ENCODE peak calls at places on chromosomes 5 and 9, in seven cellular contexts. X is cardiac fibroblast; S is left cardiac atrium; P is SW 1271; L is stimulated activated CD4-positive, alpha-beta T cell treated with anti-CD3 and anti-CD28 coated beads, TNF-alpha, amount 100 ng/mL, for 24 hours; Z is amygdala; T is ACHN. Y is an unnamed sample.

GRCh38 chr5:53130206-53130605 is 20.6 kb upstream of the MOCS2 start:
- DNase-seq in X (peak), S (no peak), P (no peak), L (no peak), Z (no peak), T (no peak), Y (no peak)

GRCh38 chr9:112086627-112087026 is 88.5 kb downstream of the SUSD1 start:
- DNase-seq in X (peak), S (no peak), P (no peak), L (no peak), Z (no peak), T (peak), Y (peak)

GRCh38 chr5:54017580-54017979 is 292.8 kb downstream of the ARL15 start:
- DNase-seq in X (no peak), S (no peak), P (no peak), L (no peak), Z (no peak), T (no peak), Y (no peak)

GRCh38 chr5:1204693-1205242 is 3.4 kb downstream of the SLC6A19 start:
- DNase-seq in X (peak), S (no peak), P (peak), L (no peak), Z (no peak), T (peak), Y (no peak)

GRCh38 chr9:32566770-32567169 is 6.2 kb downstream of the NDUFB6 start:
- DNase-seq in X (no peak), S (no peak), P (no peak), L (no peak), Z (no peak), T (no peak), Y (no peak)

GRCh38 chr9:115115924-115116323 is 2.0 kb downstream of the TNC start:
- DNase-seq in X (peak), S (no peak), P (no peak), L (no peak), Z (no peak), T (peak), Y (no peak)

GRCh38 chr5:77235881-77236560 is 25.5 kb downstream of the PDE8B start:
- DNase-seq in X (no peak), S (no peak), P (no peak), L (no peak), Z (no peak), T (no peak), Y (no peak)

GRCh38 chr9:18208166-18209059 is 265.5 kb upstream of the ADAMTSL1 start:
- DNase-seq in X (peak), S (peak), P (no peak), L (no peak), Z (no peak), T (peak), Y (peak)

GRCh38 chr9:106784076-106784475 is 78.9 kb upstream of the ZNF462 start:
- DNase-seq in X (peak), S (no peak), P (no peak), L (no peak), Z (no peak), T (no peak), Y (no peak)

GRCh38 chr9:132231019-132231701 is 69.3 kb downstream of the NTNG2 start:
- DNase-seq in X (no peak), S (no peak), P (no peak), L (no peak), Z (no peak), T (no peak), Y (no peak)

GRCh38 chr5:75656311-75657003 is 45.2 kb downstream of the ANKDD1B start:
- DNase-seq in X (peak), S (no peak), P (no peak), L (no peak), Z (peak), T (peak), Y (peak)

GRCh38 chr5:172705576-172706084 is 64.6 kb downstream of the NEURL1B start:
- DNase-seq in X (peak), S (no peak), P (no peak), L (no peak), Z (no peak), T (no peak), Y (no peak)

GRCh38 chr5:72394688-72395087 is 74.5 kb downstream of the PTCD2 start:
- DNase-seq in X (peak), S (no peak), P (no peak), L (no peak), Z (no peak), T (peak), Y (peak)

GRCh38 chr5:67989457-67989856 is 226.1 kb upstream of the PIK3R1 start:
- DNase-seq in X (peak), S (no peak), P (no peak), L (no peak), Z (no peak), T (no peak), Y (no peak)

GRCh38 chr5:149917073-149917676 is 27.4 kb downstream of the PDE6A start:
- DNase-seq in X (peak), S (no peak), P (no peak), L (no peak), Z (no peak), T (no peak), Y (peak)

GRCh38 chr9:89951671-89952070 is 346.9 kb downstream of the GADD45G start:
- DNase-seq in X (no peak), S (no peak), P (no peak), L (no peak), Z (no peak), T (no peak), Y (no peak)

GRCh38 chr5:135266301-135266630 is 132.8 kb downstream of the MACROH2A1 start:
- DNase-seq in X (no peak), S (no peak), P (no peak), L (no peak), Z (no peak), T (no peak), Y (no peak)

GRCh38 chr5:132812949-132813598 is at the start of gene SOWAHA:
- DNase-seq in X (peak), S (no peak), P (no peak), L (no peak), Z (peak), T (no peak), Y (no peak)

GRCh38 chr5:142122116-142122515 is 13.5 kb downstream of the NDFIP1 start:
- DNase-seq in X (no peak), S (no peak), P (no peak), L (no peak), Z (no peak), T (no peak), Y (no peak)

GRCh38 chr5:170132642-170133448 is 27.1 kb downstream of the FOXI1 start:
- DNase-seq in X (peak), S (no peak), P (no peak), L (no peak), Z (no peak), T (peak), Y (peak)

GRCh38 chr5:24397601-24398000 is 247.2 kb downstream of the CDH10 start:
- DNase-seq in X (no peak), S (no peak), P (no peak), L (no peak), Z (no peak), T (no peak), Y (no peak)

GRCh38 chr9:128419061-128419925 is 1.4 kb upstream of the CERCAM start:
- DNase-seq in X (peak), S (no peak), P (no peak), L (no peak), Z (no peak), T (no peak), Y (no peak)

GRCh38 chr5:79301046-79301712 is 65.2 kb downstream of the JMY start:
- DNase-seq in X (peak), S (no peak), P (no peak), L (no peak), Z (no peak), T (no peak), Y (no peak)

GRCh38 chr5:159702301-159702700 is 214.0 kb upstream of the ADRA1B start:
- DNase-seq in X (no peak), S (no peak), P (no peak), L (no peak), Z (no peak), T (no peak), Y (no peak)